ENCODE peak calls at places on chromosomes 16 and 17, in four cellular contexts. I is naive thymus-derived CD4-positive, alpha-beta T cell; E is mammary epithelial cell; A is aorta. S is an unnamed sample.

GRCh38 chr17:61770752-61771533 is 92.4 kb downstream of the BRIP1 start:
- DNase-seq in I (no peak), E (peak; percentile 40), A (no peak), S (no peak)

GRCh38 chr17:7280519-7281073 is 922 bp upstream of the SLC2A4 start:
- DNase-seq in I (peak; percentile 77), E (peak; percentile 78), A (peak; percentile 86), S (peak; percentile 76)

GRCh38 chr17:75081611-75082540 is 5.9 kb upstream of the SLC16A5 start:
- DNase-seq in A (no peak), E (no peak), I (no peak), S (no peak)

GRCh38 chr17:78368854-78369495 is 9.1 kb upstream of the SOCS3 start:
- DNase-seq in E (no peak), I (no peak), A (no peak), S (no peak)

GRCh38 chr17:20944014-20944905 is 98.6 kb downstream of the USP22 start:
- DNase-seq in I (no peak), E (peak; percentile 57), A (no peak), S (peak; percentile 48)

GRCh38 chr16:55072976-55073375 is 142.3 kb downstream of the IRX5 start:
- DNase-seq in I (no peak), A (no peak), E (no peak), S (no peak)

GRCh38 chr16:53886482-53887378 is 182.8 kb downstream of the FTO start:
- DNase-seq in A (no peak), E (no peak), I (no peak), S (no peak)

GRCh38 chr16:65101009-65101408 is 20.9 kb downstream of the CDH11 start:
- DNase-seq in I (no peak), A (no peak), E (no peak), S (no peak)

GRCh38 chr17:18950944-18951905 is 740 bp upstream of the SLC5A10 start:
- DNase-seq in A (no peak), E (no peak), I (no peak), S (no peak)

GRCh38 chr17:50055055-50055425 is 870 bp upstream of the ITGA3 start:
- DNase-seq in I (no peak), E (peak; percentile 87), A (no peak), S (peak; percentile 12)

GRCh38 chr17:59427425-59427921 is 96.0 kb downstream of the YPEL2 start:
- DNase-seq in E (peak; percentile 60), A (no peak), I (no peak), S (no peak)

GRCh38 chr17:71423871-71424546 is 696.8 kb upstream of the SOX9 start:
- DNase-seq in E (peak; percentile 99), I (no peak), A (no peak), S (no peak)

GRCh38 chr16:86519649-86520316 is 9.5 kb downstream of the FOXF1 start:
- DNase-seq in A (no peak), E (no peak), I (peak; percentile 40), S (peak; percentile 24)

GRCh38 chr16:660459-661183 is 7.3 kb upstream of the RHOT2 start:
- DNase-seq in E (peak; percentile 51), A (peak; percentile 93), I (peak; percentile 66), S (peak; percentile 57)

GRCh38 chr17:55639096-55639495 is 83.6 kb downstream of the TMEM100 start:
- DNase-seq in I (no peak), E (no peak), A (no peak), S (no peak)

GRCh38 chr16:85561248-85562101 is 51.6 kb upstream of the GSE1 start:
- DNase-seq in A (no peak), E (no peak), I (no peak), S (no peak)

GRCh38 chr16:24125199-24125598 is 130.9 kb upstream of the CACNG3 start:
- DNase-seq in A (no peak), I (no peak), E (no peak), S (no peak)

DNA sequence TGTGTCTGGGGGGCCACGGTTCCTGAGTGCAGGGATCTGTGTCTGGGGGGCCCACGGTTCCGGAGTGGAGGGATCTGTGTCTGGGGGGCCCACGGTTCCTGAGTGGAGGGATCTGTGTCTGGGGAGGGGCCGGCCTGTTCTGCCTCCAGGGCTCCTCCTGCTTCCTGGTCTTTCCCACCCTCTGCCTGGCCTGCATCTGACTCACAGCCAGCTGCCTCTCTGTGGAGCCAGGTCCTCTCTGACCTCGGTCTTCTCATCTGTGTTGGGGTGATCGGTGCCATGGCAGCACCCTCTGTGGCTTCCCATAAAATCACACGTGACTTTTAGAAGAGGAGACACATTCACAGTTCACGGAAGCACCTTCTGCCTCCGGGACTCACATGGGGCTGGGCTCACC is 50.3 kb downstream of the ZFPM1 start:
- DNase-seq in E (no peak), I (no peak), A (no peak), S (no peak)
- H3K27ac ChIP-seq in E (no peak overlapping the region), I (no peak overlapping the region), A (no peak overlapping the region), S (no peak overlapping the region)

DNA sequence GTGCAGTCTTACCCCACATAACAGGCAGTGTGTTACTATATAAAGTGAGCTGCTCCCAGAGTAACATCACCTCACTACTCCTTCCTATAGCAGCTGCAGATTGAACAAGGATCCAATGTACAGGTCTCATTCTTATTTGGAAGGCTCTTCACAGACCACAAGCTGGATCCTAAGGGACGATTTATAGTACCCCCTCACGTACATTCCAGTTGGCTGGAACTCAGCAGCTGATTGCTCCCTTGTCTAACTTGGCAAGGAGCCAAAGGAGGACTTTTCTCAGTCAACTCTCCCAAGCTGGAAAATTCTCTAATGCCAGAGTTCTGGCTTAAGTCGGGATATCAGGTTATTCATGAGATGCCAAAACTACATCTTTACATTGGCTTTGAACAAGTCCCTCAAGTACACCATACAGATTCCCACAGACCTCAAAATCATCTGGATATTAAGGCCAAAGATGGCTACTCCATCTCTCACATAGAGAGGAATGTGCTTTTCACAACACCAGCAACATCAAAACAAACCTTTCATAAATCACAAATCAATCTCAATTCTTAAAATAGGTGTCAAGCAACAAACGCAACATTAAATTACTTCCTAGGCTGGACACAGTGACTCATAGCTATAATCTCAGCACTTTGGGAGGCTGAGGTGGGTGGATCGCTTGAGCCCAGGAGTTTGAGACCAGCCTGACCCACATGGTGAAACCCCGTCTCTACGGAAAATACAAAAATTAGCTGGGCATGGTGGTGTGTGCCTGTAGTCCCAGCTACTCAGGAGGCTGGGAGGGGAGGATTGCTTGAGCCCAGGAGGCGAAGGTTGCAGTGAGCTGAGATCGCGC is 39.3 kb downstream of the SMG6 start:
- DNase-seq in A (no peak), I (no peak), E (no peak), S (no peak)
- H3K27ac ChIP-seq in A (peak overlapping the region; percentile 19), I (peak overlapping the region; percentile 80), E (no peak overlapping the region), S (peak overlapping the region; percentile 89)

GRCh38 chr17:17748604-17749003 is 67.3 kb downstream of the RAI1 start:
- DNase-seq in I (no peak), E (no peak), A (no peak), S (no peak)
- H3K27ac ChIP-seq in I (peak overlapping the region; percentile 89), E (no peak overlapping the region), A (no peak overlapping the region), S (no peak overlapping the region)

GRCh38 chr16:69942099-69942491 is 9.0 kb upstream of the CLEC18A start:
- DNase-seq in I (no peak), E (no peak), A (no peak), S (no peak)
- H3K27ac ChIP-seq in I (no peak overlapping the region), E (no peak overlapping the region), A (peak overlapping the region; percentile 79), S (no peak overlapping the region)